ENCODE peak calls at places on chromosome 16, in four cellular contexts. One of them, this sample, is unnamed.

GRCh38 chr16:11359370-11359769 is 14.1 kb downstream of the RMI2 start:
- DNase-seq in K562: no peak
- DNase-seq in neural progenitor cell: no peak
- DNase-seq in mammary epithelial cell: peak; percentile 77
- DNase-seq in this sample: peak; percentile 80

GRCh38 chr16:814974-815373 is 14.4 kb upstream of the GNG13 start:
- DNase-seq in K562: no peak
- DNase-seq in neural progenitor cell: no peak
- DNase-seq in mammary epithelial cell: no peak
- DNase-seq in this sample: peak; percentile 61

GRCh38 chr16:78640886-78641285 is 541.4 kb downstream of the WWOX start:
- DNase-seq in K562: no peak
- DNase-seq in neural progenitor cell: no peak
- DNase-seq in mammary epithelial cell: no peak
- DNase-seq in this sample: no peak

GRCh38 chr16:54242199-54242598 is 44.4 kb downstream of the IRX3 start:
- DNase-seq in K562: peak; percentile 53
- DNase-seq in neural progenitor cell: peak; percentile 71
- DNase-seq in mammary epithelial cell: peak; percentile 33
- DNase-seq in this sample: no peak

GRCh38 chr16:82368041-82368440 is 198.0 kb upstream of the MPHOSPH6 start:
- DNase-seq in K562: peak; percentile 20
- DNase-seq in neural progenitor cell: peak; percentile 52
- DNase-seq in mammary epithelial cell: peak; percentile 12
- DNase-seq in this sample: peak; percentile 16

GRCh38 chr16:55510185-55510805 is 1.4 kb downstream of the LPCAT2 start:
- DNase-seq in K562: no peak
- DNase-seq in neural progenitor cell: no peak
- DNase-seq in mammary epithelial cell: no peak
- DNase-seq in this sample: no peak

GRCh38 chr16:54734156-54734555 is 196.5 kb upstream of the IRX5 start:
- DNase-seq in K562: no peak
- DNase-seq in neural progenitor cell: no peak
- DNase-seq in mammary epithelial cell: peak; percentile 34
- DNase-seq in this sample: no peak

GRCh38 chr16:82337355-82337754 is 167.3 kb upstream of the MPHOSPH6 start:
- DNase-seq in K562: no peak
- DNase-seq in neural progenitor cell: no peak
- DNase-seq in mammary epithelial cell: no peak
- DNase-seq in this sample: no peak

GRCh38 chr16:23742761-23743160 is 12.1 kb upstream of the CHP2 start:
- DNase-seq in K562: peak; percentile 24
- DNase-seq in neural progenitor cell: peak; percentile 25
- DNase-seq in mammary epithelial cell: no peak
- DNase-seq in this sample: no peak

GRCh38 chr16:78505544-78506371 is 406.3 kb downstream of the WWOX start:
- DNase-seq in K562: no peak
- DNase-seq in neural progenitor cell: no peak
- DNase-seq in mammary epithelial cell: no peak
- DNase-seq in this sample: peak; percentile 10

GRCh38 chr16:81035975-81036750 is 521 bp downstream of the ATMIN start:
- DNase-seq in K562: peak; percentile 70
- DNase-seq in neural progenitor cell: peak; percentile 70
- DNase-seq in mammary epithelial cell: peak; percentile 23
- DNase-seq in this sample: no peak

GRCh38 chr16:51877686-51878085 is 669.3 kb downstream of the TOX3 start:
- DNase-seq in K562: no peak
- DNase-seq in neural progenitor cell: no peak
- DNase-seq in mammary epithelial cell: no peak
- DNase-seq in this sample: no peak

GRCh38 chr16:28321700-28322411 is 29.5 kb downstream of the SBK1 start:
- DNase-seq in K562: peak; percentile 58
- DNase-seq in neural progenitor cell: peak; percentile 52
- DNase-seq in mammary epithelial cell: peak; percentile 16
- DNase-seq in this sample: peak; percentile 3

GRCh38 chr16:23466162-23466885 is 13.3 kb upstream of the COG7 start:
- DNase-seq in K562: no peak
- DNase-seq in neural progenitor cell: no peak
- DNase-seq in mammary epithelial cell: peak; percentile 95
- DNase-seq in this sample: peak; percentile 77

GRCh38 chr16:2037115-2037514 is 10.4 kb downstream of the NHERF2 start:
- DNase-seq in K562: no peak
- DNase-seq in neural progenitor cell: no peak
- DNase-seq in mammary epithelial cell: no peak
- DNase-seq in this sample: no peak

GRCh38 chr16:75460441-75460840 is 4.0 kb downstream of the TMEM170A start:
- DNase-seq in K562: no peak
- DNase-seq in neural progenitor cell: peak; percentile 56
- DNase-seq in mammary epithelial cell: no peak
- DNase-seq in this sample: peak; percentile 6

GRCh38 chr16:79191933-79192332 is 408.6 kb downstream of the MAF start:
- DNase-seq in K562: no peak
- DNase-seq in neural progenitor cell: no peak
- DNase-seq in mammary epithelial cell: no peak
- DNase-seq in this sample: peak; percentile 34

GRCh38 chr16:69123894-69124293 is 8.5 kb downstream of the CHTF8 start:
- DNase-seq in K562: peak; percentile 39
- DNase-seq in neural progenitor cell: peak; percentile 79
- DNase-seq in mammary epithelial cell: peak; percentile 56
- DNase-seq in this sample: peak; percentile 40

GRCh38 chr16:48608452-48608851 is 1.5 kb downstream of the N4BP1 start:
- DNase-seq in K562: no peak
- DNase-seq in neural progenitor cell: no peak
- DNase-seq in mammary epithelial cell: peak; percentile 67
- DNase-seq in this sample: peak; percentile 31

GRCh38 chr16:66416981-66417700 is 10.0 kb upstream of the BEAN1 start:
- DNase-seq in K562: no peak
- DNase-seq in neural progenitor cell: no peak
- DNase-seq in mammary epithelial cell: peak; percentile 75
- DNase-seq in this sample: no peak

GRCh38 chr16:84822990-84823389 is 3.2 kb downstream of the CRISPLD2 start:
- DNase-seq in K562: no peak
- DNase-seq in neural progenitor cell: no peak
- DNase-seq in mammary epithelial cell: no peak
- DNase-seq in this sample: no peak

GRCh38 chr16:84821728-84822676 is 2.2 kb downstream of the CRISPLD2 start:
- DNase-seq in K562: no peak
- DNase-seq in neural progenitor cell: no peak
- DNase-seq in mammary epithelial cell: peak; percentile 43
- DNase-seq in this sample: no peak

GRCh38 chr16:84821179-84821578 is 1.4 kb downstream of the CRISPLD2 start:
- DNase-seq in K562: no peak
- DNase-seq in neural progenitor cell: no peak
- DNase-seq in mammary epithelial cell: no peak
- DNase-seq in this sample: no peak

GRCh38 chr16:84823926-84824325 is 4.1 kb downstream of the CRISPLD2 start:
- DNase-seq in K562: no peak
- DNase-seq in neural progenitor cell: no peak
- DNase-seq in mammary epithelial cell: no peak
- DNase-seq in this sample: no peak

GRCh38 chr16:84823484-84823883 is 3.7 kb downstream of the CRISPLD2 start:
- DNase-seq in K562: no peak
- DNase-seq in neural progenitor cell: no peak
- DNase-seq in mammary epithelial cell: no peak
- DNase-seq in this sample: no peak
- H3K9ac ChIP-seq in K562: no peak overlapping the region
- H3K9ac ChIP-seq in neural progenitor cell: no peak overlapping the region
- H3K9ac ChIP-seq in mammary epithelial cell: no peak overlapping the region
- H3K9ac ChIP-seq in this sample: no peak overlapping the region

DNA sequence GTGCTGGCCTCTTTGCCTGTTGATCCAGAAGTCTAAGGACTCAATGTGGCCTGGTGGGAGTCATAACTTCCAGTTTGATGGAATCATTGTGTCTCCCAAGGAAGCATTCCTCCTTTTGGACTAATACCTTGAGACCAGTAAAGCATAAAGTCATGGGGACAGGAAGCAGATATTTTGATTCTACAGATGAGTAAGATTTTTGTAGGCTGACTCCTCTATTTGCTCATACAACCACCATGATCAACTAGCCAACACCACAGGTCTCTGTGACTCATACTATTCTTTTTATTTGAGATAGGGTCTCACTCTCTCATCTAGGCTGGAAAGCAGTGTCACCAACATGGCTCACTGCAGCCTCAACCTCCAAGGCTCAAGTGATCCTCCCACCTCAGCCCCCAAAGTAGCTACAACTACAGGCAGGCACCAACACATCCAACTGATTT is 6.2 kb downstream of the MT2A start:
- DNase-seq in K562: no peak
- DNase-seq in neural progenitor cell: no peak
- DNase-seq in mammary epithelial cell: peak; percentile 72
- DNase-seq in this sample: peak; percentile 94
- TF ChIP-seq EZH2 in K562: no peak
- TF ChIP-seq EZH2 in neural progenitor cell: no peak
- TF ChIP-seq EZH2 in mammary epithelial cell: no peak
- TF ChIP-seq EZH2 in this sample: no peak

GRCh38 chr16:86241681-86242080 is 268.6 kb upstream of the FOXF1 start:
- DNase-seq in K562: no peak
- DNase-seq in neural progenitor cell: no peak
- DNase-seq in mammary epithelial cell: no peak
- DNase-seq in this sample: no peak

GRCh38 chr16:86242244-86243122 is 267.8 kb upstream of the FOXF1 start:
- DNase-seq in K562: no peak
- DNase-seq in neural progenitor cell: no peak
- DNase-seq in mammary epithelial cell: no peak
- DNase-seq in this sample: no peak

GRCh38 chr16:86243123-86243473 is 267.2 kb upstream of the FOXF1 start:
- DNase-seq in K562: no peak
- DNase-seq in neural progenitor cell: no peak
- DNase-seq in mammary epithelial cell: no peak
- DNase-seq in this sample: no peak

GRCh38 chr16:86239381-86239780 is 270.9 kb upstream of the FOXF1 start:
- DNase-seq in K562: no peak
- DNase-seq in neural progenitor cell: no peak
- DNase-seq in mammary epithelial cell: no peak
- DNase-seq in this sample: no peak

GRCh38 chr16:86240716-86241363 is 269.5 kb upstream of the FOXF1 start:
- DNase-seq in K562: no peak
- DNase-seq in neural progenitor cell: no peak
- DNase-seq in mammary epithelial cell: no peak
- DNase-seq in this sample: no peak
- TF ChIP-seq CTCF in K562: no peak
- TF ChIP-seq CTCF in neural progenitor cell: no peak
- TF ChIP-seq CTCF in mammary epithelial cell: no peak
- TF ChIP-seq CTCF in this sample: no peak

GRCh38 chr16:31113420-31114124 is 3.9 kb upstream of the KAT8 start:
- DNase-seq in K562: no peak
- DNase-seq in neural progenitor cell: no peak
- DNase-seq in mammary epithelial cell: no peak
- DNase-seq in this sample: no peak
- H3K9ac ChIP-seq in K562: peak overlapping the region; percentile 6
- H3K9ac ChIP-seq in neural progenitor cell: no peak overlapping the region
- H3K9ac ChIP-seq in mammary epithelial cell: no peak overlapping the region
- H3K9ac ChIP-seq in this sample: no peak overlapping the region

GRCh38 chr16:58500329-58501241 is 642 bp downstream of the NDRG4 start:
- DNase-seq in K562: no peak
- DNase-seq in neural progenitor cell: peak; percentile 52
- DNase-seq in mammary epithelial cell: no peak
- DNase-seq in this sample: no peak
- TF ChIP-seq EZH2 in K562: no peak
- TF ChIP-seq EZH2 in neural progenitor cell: no peak
- TF ChIP-seq EZH2 in mammary epithelial cell: no peak
- TF ChIP-seq EZH2 in this sample: no peak

This sample was measured in astrocyte.